ENCODE peak calls at places on chromosomes 3 and 15, in six cellular contexts. One of them, this sample, is unnamed.

GRCh38 chr15:74489518-74490338 is 28.8 kb upstream of the UBL7 start:
- DNase-seq in left ventricle myocardium superior: peak
- DNase-seq in DMS153: no peak
- DNase-seq in AG20443: peak
- DNase-seq in stimulated activated CD4-positive, alpha-beta T cell treated with anti-CD3 and anti-CD28 coated beads, Interleukin-12 subunit alpha, Interleukin-12 subunit beta, amount 100 ng/mL, for 48 hours: peak
- DNase-seq in activated effector memory CD4-positive, alpha-beta T cell treated with anti-CD3 and anti-CD28 coated beads, Interleukin-2, amount 50 U/mL, for 16 hours: peak
- DNase-seq in this sample: no peak

GRCh38 chr3:123658118-123658859 is 73.4 kb upstream of the HACD2 start:
- DNase-seq in DMS153: peak
- DNase-seq in stimulated activated CD4-positive, alpha-beta T cell treated with anti-CD3 and anti-CD28 coated beads, Interleukin-12 subunit alpha, Interleukin-12 subunit beta, amount 100 ng/mL, for 48 hours: no peak
- DNase-seq in AG20443: peak
- DNase-seq in activated effector memory CD4-positive, alpha-beta T cell treated with anti-CD3 and anti-CD28 coated beads, Interleukin-2, amount 50 U/mL, for 16 hours: no peak
- DNase-seq in left ventricle myocardium superior: peak
- DNase-seq in this sample: no peak

GRCh38 chr3:132222868-132223538 is 94.2 kb upstream of the ACP3 start:
- DNase-seq in AG20443: no peak
- DNase-seq in DMS153: peak
- DNase-seq in stimulated activated CD4-positive, alpha-beta T cell treated with anti-CD3 and anti-CD28 coated beads, Interleukin-12 subunit alpha, Interleukin-12 subunit beta, amount 100 ng/mL, for 48 hours: no peak
- DNase-seq in activated effector memory CD4-positive, alpha-beta T cell treated with anti-CD3 and anti-CD28 coated beads, Interleukin-2, amount 50 U/mL, for 16 hours: no peak
- DNase-seq in left ventricle myocardium superior: no peak
- DNase-seq in this sample: no peak

GRCh38 chr3:38382506-38383080 is 36.0 kb downstream of the XYLB start:
- DNase-seq in stimulated activated CD4-positive, alpha-beta T cell treated with anti-CD3 and anti-CD28 coated beads, Interleukin-12 subunit alpha, Interleukin-12 subunit beta, amount 100 ng/mL, for 48 hours: no peak
- DNase-seq in DMS153: no peak
- DNase-seq in left ventricle myocardium superior: no peak
- DNase-seq in AG20443: no peak
- DNase-seq in activated effector memory CD4-positive, alpha-beta T cell treated with anti-CD3 and anti-CD28 coated beads, Interleukin-2, amount 50 U/mL, for 16 hours: no peak
- DNase-seq in this sample: no peak

GRCh38 chr15:41429003-41429890 is 12.4 kb downstream of the RTF1 start:
- DNase-seq in left ventricle myocardium superior: no peak
- DNase-seq in DMS153: no peak
- DNase-seq in stimulated activated CD4-positive, alpha-beta T cell treated with anti-CD3 and anti-CD28 coated beads, Interleukin-12 subunit alpha, Interleukin-12 subunit beta, amount 100 ng/mL, for 48 hours: no peak
- DNase-seq in activated effector memory CD4-positive, alpha-beta T cell treated with anti-CD3 and anti-CD28 coated beads, Interleukin-2, amount 50 U/mL, for 16 hours: peak
- DNase-seq in AG20443: no peak
- DNase-seq in this sample: no peak

GRCh38 chr3:50396502-50396901 is 37.2 kb upstream of the TMEM115 start:
- DNase-seq in DMS153: peak
- DNase-seq in AG20443: no peak
- DNase-seq in stimulated activated CD4-positive, alpha-beta T cell treated with anti-CD3 and anti-CD28 coated beads, Interleukin-12 subunit alpha, Interleukin-12 subunit beta, amount 100 ng/mL, for 48 hours: no peak
- DNase-seq in left ventricle myocardium superior: no peak
- DNase-seq in activated effector memory CD4-positive, alpha-beta T cell treated with anti-CD3 and anti-CD28 coated beads, Interleukin-2, amount 50 U/mL, for 16 hours: no peak
- DNase-seq in this sample: no peak

GRCh38 chr15:87878161-87878560 is 378.4 kb downstream of the NTRK3 start:
- DNase-seq in stimulated activated CD4-positive, alpha-beta T cell treated with anti-CD3 and anti-CD28 coated beads, Interleukin-12 subunit alpha, Interleukin-12 subunit beta, amount 100 ng/mL, for 48 hours: no peak
- DNase-seq in DMS153: no peak
- DNase-seq in left ventricle myocardium superior: no peak
- DNase-seq in AG20443: no peak
- DNase-seq in activated effector memory CD4-positive, alpha-beta T cell treated with anti-CD3 and anti-CD28 coated beads, Interleukin-2, amount 50 U/mL, for 16 hours: no peak
- DNase-seq in this sample: no peak

GRCh38 chr3:112718967-112719366 is 78.0 kb upstream of the CCDC80 start:
- DNase-seq in AG20443: no peak
- DNase-seq in stimulated activated CD4-positive, alpha-beta T cell treated with anti-CD3 and anti-CD28 coated beads, Interleukin-12 subunit alpha, Interleukin-12 subunit beta, amount 100 ng/mL, for 48 hours: no peak
- DNase-seq in activated effector memory CD4-positive, alpha-beta T cell treated with anti-CD3 and anti-CD28 coated beads, Interleukin-2, amount 50 U/mL, for 16 hours: no peak
- DNase-seq in left ventricle myocardium superior: no peak
- DNase-seq in DMS153: no peak
- DNase-seq in this sample: no peak

GRCh38 chr3:33137691-33138090 is 23.9 kb downstream of the CRTAP start:
- DNase-seq in left ventricle myocardium superior: no peak
- DNase-seq in AG20443: no peak
- DNase-seq in activated effector memory CD4-positive, alpha-beta T cell treated with anti-CD3 and anti-CD28 coated beads, Interleukin-2, amount 50 U/mL, for 16 hours: no peak
- DNase-seq in stimulated activated CD4-positive, alpha-beta T cell treated with anti-CD3 and anti-CD28 coated beads, Interleukin-12 subunit alpha, Interleukin-12 subunit beta, amount 100 ng/mL, for 48 hours: no peak
- DNase-seq in DMS153: no peak
- DNase-seq in this sample: no peak

GRCh38 chr3:50664959-50665602 is 9.6 kb upstream of the DOCK3 start:
- DNase-seq in DMS153: no peak
- DNase-seq in stimulated activated CD4-positive, alpha-beta T cell treated with anti-CD3 and anti-CD28 coated beads, Interleukin-12 subunit alpha, Interleukin-12 subunit beta, amount 100 ng/mL, for 48 hours: no peak
- DNase-seq in left ventricle myocardium superior: no peak
- DNase-seq in activated effector memory CD4-positive, alpha-beta T cell treated with anti-CD3 and anti-CD28 coated beads, Interleukin-2, amount 50 U/mL, for 16 hours: peak
- DNase-seq in AG20443: no peak
- DNase-seq in this sample: peak

GRCh38 chr3:190076601-190077444 is 43.9 kb downstream of the P3H2 start:
- DNase-seq in left ventricle myocardium superior: no peak
- DNase-seq in activated effector memory CD4-positive, alpha-beta T cell treated with anti-CD3 and anti-CD28 coated beads, Interleukin-2, amount 50 U/mL, for 16 hours: no peak
- DNase-seq in AG20443: peak
- DNase-seq in stimulated activated CD4-positive, alpha-beta T cell treated with anti-CD3 and anti-CD28 coated beads, Interleukin-12 subunit alpha, Interleukin-12 subunit beta, amount 100 ng/mL, for 48 hours: no peak
- DNase-seq in DMS153: no peak
- DNase-seq in this sample: no peak

GRCh38 chr15:73127302-73127936 is 75.2 kb downstream of the NEO1 start:
- DNase-seq in left ventricle myocardium superior: no peak
- DNase-seq in stimulated activated CD4-positive, alpha-beta T cell treated with anti-CD3 and anti-CD28 coated beads, Interleukin-12 subunit alpha, Interleukin-12 subunit beta, amount 100 ng/mL, for 48 hours: no peak
- DNase-seq in DMS153: no peak
- DNase-seq in activated effector memory CD4-positive, alpha-beta T cell treated with anti-CD3 and anti-CD28 coated beads, Interleukin-2, amount 50 U/mL, for 16 hours: peak
- DNase-seq in AG20443: peak
- DNase-seq in this sample: no peak

GRCh38 chr3:65006300-65006739 is 318.5 kb upstream of the ADAMTS9 start:
- DNase-seq in AG20443: peak
- DNase-seq in left ventricle myocardium superior: no peak
- DNase-seq in DMS153: no peak
- DNase-seq in activated effector memory CD4-positive, alpha-beta T cell treated with anti-CD3 and anti-CD28 coated beads, Interleukin-2, amount 50 U/mL, for 16 hours: no peak
- DNase-seq in stimulated activated CD4-positive, alpha-beta T cell treated with anti-CD3 and anti-CD28 coated beads, Interleukin-12 subunit alpha, Interleukin-12 subunit beta, amount 100 ng/mL, for 48 hours: no peak
- DNase-seq in this sample: no peak

GRCh38 chr3:3356836-3357235 is 177.3 kb upstream of the CRBN start:
- DNase-seq in activated effector memory CD4-positive, alpha-beta T cell treated with anti-CD3 and anti-CD28 coated beads, Interleukin-2, amount 50 U/mL, for 16 hours: no peak
- DNase-seq in AG20443: no peak
- DNase-seq in stimulated activated CD4-positive, alpha-beta T cell treated with anti-CD3 and anti-CD28 coated beads, Interleukin-12 subunit alpha, Interleukin-12 subunit beta, amount 100 ng/mL, for 48 hours: no peak
- DNase-seq in left ventricle myocardium superior: no peak
- DNase-seq in DMS153: no peak
- DNase-seq in this sample: no peak

GRCh38 chr3:50652709-50653108 is 22.0 kb upstream of the DOCK3 start:
- DNase-seq in activated effector memory CD4-positive, alpha-beta T cell treated with anti-CD3 and anti-CD28 coated beads, Interleukin-2, amount 50 U/mL, for 16 hours: peak
- DNase-seq in left ventricle myocardium superior: peak
- DNase-seq in stimulated activated CD4-positive, alpha-beta T cell treated with anti-CD3 and anti-CD28 coated beads, Interleukin-12 subunit alpha, Interleukin-12 subunit beta, amount 100 ng/mL, for 48 hours: peak
- DNase-seq in DMS153: no peak
- DNase-seq in AG20443: no peak
- DNase-seq in this sample: no peak

GRCh38 chr3:32239638-32240550 is 1.4 kb downstream of the CMTM8 start:
- DNase-seq in DMS153: no peak
- DNase-seq in stimulated activated CD4-positive, alpha-beta T cell treated with anti-CD3 and anti-CD28 coated beads, Interleukin-12 subunit alpha, Interleukin-12 subunit beta, amount 100 ng/mL, for 48 hours: no peak
- DNase-seq in AG20443: no peak
- DNase-seq in left ventricle myocardium superior: no peak
- DNase-seq in activated effector memory CD4-positive, alpha-beta T cell treated with anti-CD3 and anti-CD28 coated beads, Interleukin-2, amount 50 U/mL, for 16 hours: peak
- DNase-seq in this sample: no peak

GRCh38 chr15:73318463-73319351 is 50.1 kb downstream of the HCN4 start:
- DNase-seq in activated effector memory CD4-positive, alpha-beta T cell treated with anti-CD3 and anti-CD28 coated beads, Interleukin-2, amount 50 U/mL, for 16 hours: peak
- DNase-seq in stimulated activated CD4-positive, alpha-beta T cell treated with anti-CD3 and anti-CD28 coated beads, Interleukin-12 subunit alpha, Interleukin-12 subunit beta, amount 100 ng/mL, for 48 hours: no peak
- DNase-seq in DMS153: no peak
- DNase-seq in left ventricle myocardium superior: peak
- DNase-seq in AG20443: no peak
- DNase-seq in this sample: peak

GRCh38 chr3:170869645-170870593 is at the start of gene RPL22L1:
- DNase-seq in AG20443: peak
- DNase-seq in DMS153: no peak
- DNase-seq in stimulated activated CD4-positive, alpha-beta T cell treated with anti-CD3 and anti-CD28 coated beads, Interleukin-12 subunit alpha, Interleukin-12 subunit beta, amount 100 ng/mL, for 48 hours: peak
- DNase-seq in activated effector memory CD4-positive, alpha-beta T cell treated with anti-CD3 and anti-CD28 coated beads, Interleukin-2, amount 50 U/mL, for 16 hours: peak
- DNase-seq in left ventricle myocardium superior: peak
- DNase-seq in this sample: peak

GRCh38 chr3:115913069-115913686 is 289.9 kb downstream of the GAP43 start:
- DNase-seq in AG20443: peak
- DNase-seq in activated effector memory CD4-positive, alpha-beta T cell treated with anti-CD3 and anti-CD28 coated beads, Interleukin-2, amount 50 U/mL, for 16 hours: no peak
- DNase-seq in left ventricle myocardium superior: no peak
- DNase-seq in stimulated activated CD4-positive, alpha-beta T cell treated with anti-CD3 and anti-CD28 coated beads, Interleukin-12 subunit alpha, Interleukin-12 subunit beta, amount 100 ng/mL, for 48 hours: no peak
- DNase-seq in DMS153: no peak
- DNase-seq in this sample: no peak

GRCh38 chr3:169813757-169814517 is 1.2 kb upstream of the LRRC34 start:
- DNase-seq in activated effector memory CD4-positive, alpha-beta T cell treated with anti-CD3 and anti-CD28 coated beads, Interleukin-2, amount 50 U/mL, for 16 hours: peak
- DNase-seq in AG20443: no peak
- DNase-seq in left ventricle myocardium superior: peak
- DNase-seq in DMS153: peak
- DNase-seq in stimulated activated CD4-positive, alpha-beta T cell treated with anti-CD3 and anti-CD28 coated beads, Interleukin-12 subunit alpha, Interleukin-12 subunit beta, amount 100 ng/mL, for 48 hours: peak
- DNase-seq in this sample: no peak

GRCh38 chr3:83513011-83513410 is 1445.8 kb upstream of the CADM2 start:
- DNase-seq in activated effector memory CD4-positive, alpha-beta T cell treated with anti-CD3 and anti-CD28 coated beads, Interleukin-2, amount 50 U/mL, for 16 hours: no peak
- DNase-seq in DMS153: no peak
- DNase-seq in AG20443: no peak
- DNase-seq in stimulated activated CD4-positive, alpha-beta T cell treated with anti-CD3 and anti-CD28 coated beads, Interleukin-12 subunit alpha, Interleukin-12 subunit beta, amount 100 ng/mL, for 48 hours: no peak
- DNase-seq in left ventricle myocardium superior: no peak
- DNase-seq in this sample: no peak

GRCh38 chr3:58575986-58576652 is 1.1 kb downstream of the FAM107A start:
- DNase-seq in activated effector memory CD4-positive, alpha-beta T cell treated with anti-CD3 and anti-CD28 coated beads, Interleukin-2, amount 50 U/mL, for 16 hours: no peak
- DNase-seq in left ventricle myocardium superior: no peak
- DNase-seq in AG20443: no peak
- DNase-seq in DMS153: no peak
- DNase-seq in stimulated activated CD4-positive, alpha-beta T cell treated with anti-CD3 and anti-CD28 coated beads, Interleukin-12 subunit alpha, Interleukin-12 subunit beta, amount 100 ng/mL, for 48 hours: no peak
- DNase-seq in this sample: peak

GRCh38 chr3:142660379-142660778 is 63.5 kb upstream of the TRPC1 start:
- DNase-seq in DMS153: no peak
- DNase-seq in left ventricle myocardium superior: no peak
- DNase-seq in AG20443: no peak
- DNase-seq in activated effector memory CD4-positive, alpha-beta T cell treated with anti-CD3 and anti-CD28 coated beads, Interleukin-2, amount 50 U/mL, for 16 hours: no peak
- DNase-seq in stimulated activated CD4-positive, alpha-beta T cell treated with anti-CD3 and anti-CD28 coated beads, Interleukin-12 subunit alpha, Interleukin-12 subunit beta, amount 100 ng/mL, for 48 hours: no peak
- DNase-seq in this sample: no peak

GRCh38 chr15:47384316-47384715 is 333.0 kb upstream of the SEMA6D start:
- DNase-seq in AG20443: peak
- DNase-seq in DMS153: no peak
- DNase-seq in stimulated activated CD4-positive, alpha-beta T cell treated with anti-CD3 and anti-CD28 coated beads, Interleukin-12 subunit alpha, Interleukin-12 subunit beta, amount 100 ng/mL, for 48 hours: no peak
- DNase-seq in activated effector memory CD4-positive, alpha-beta T cell treated with anti-CD3 and anti-CD28 coated beads, Interleukin-2, amount 50 U/mL, for 16 hours: no peak
- DNase-seq in left ventricle myocardium superior: peak
- DNase-seq in this sample: no peak

GRCh38 chr3:39287216-39287858 is 7.5 kb upstream of the CX3CR1 start:
- DNase-seq in DMS153: no peak
- DNase-seq in left ventricle myocardium superior: no peak
- DNase-seq in stimulated activated CD4-positive, alpha-beta T cell treated with anti-CD3 and anti-CD28 coated beads, Interleukin-12 subunit alpha, Interleukin-12 subunit beta, amount 100 ng/mL, for 48 hours: no peak
- DNase-seq in AG20443: no peak
- DNase-seq in activated effector memory CD4-positive, alpha-beta T cell treated with anti-CD3 and anti-CD28 coated beads, Interleukin-2, amount 50 U/mL, for 16 hours: no peak
- DNase-seq in this sample: no peak

GRCh38 chr3:70737656-70738309 is 425.3 kb upstream of the MDFIC2 start:
- DNase-seq in stimulated activated CD4-positive, alpha-beta T cell treated with anti-CD3 and anti-CD28 coated beads, Interleukin-12 subunit alpha, Interleukin-12 subunit beta, amount 100 ng/mL, for 48 hours: no peak
- DNase-seq in activated effector memory CD4-positive, alpha-beta T cell treated with anti-CD3 and anti-CD28 coated beads, Interleukin-2, amount 50 U/mL, for 16 hours: no peak
- DNase-seq in DMS153: peak
- DNase-seq in AG20443: no peak
- DNase-seq in left ventricle myocardium superior: no peak
- DNase-seq in this sample: no peak

GRCh38 chr15:78620839-78621421 is at the start of gene CHRNA3:
- DNase-seq in stimulated activated CD4-positive, alpha-beta T cell treated with anti-CD3 and anti-CD28 coated beads, Interleukin-12 subunit alpha, Interleukin-12 subunit beta, amount 100 ng/mL, for 48 hours: no peak
- DNase-seq in DMS153: no peak
- DNase-seq in activated effector memory CD4-positive, alpha-beta T cell treated with anti-CD3 and anti-CD28 coated beads, Interleukin-2, amount 50 U/mL, for 16 hours: no peak
- DNase-seq in left ventricle myocardium superior: no peak
- DNase-seq in AG20443: no peak
- DNase-seq in this sample: peak

GRCh38 chr3:25235033-25235432 is 193.0 kb upstream of the RARB start:
- DNase-seq in AG20443: no peak
- DNase-seq in stimulated activated CD4-positive, alpha-beta T cell treated with anti-CD3 and anti-CD28 coated beads, Interleukin-12 subunit alpha, Interleukin-12 subunit beta, amount 100 ng/mL, for 48 hours: no peak
- DNase-seq in DMS153: no peak
- DNase-seq in left ventricle myocardium superior: no peak
- DNase-seq in activated effector memory CD4-positive, alpha-beta T cell treated with anti-CD3 and anti-CD28 coated beads, Interleukin-2, amount 50 U/mL, for 16 hours: no peak
- DNase-seq in this sample: no peak

GRCh38 chr15:46312133-46312740 is 677.4 kb downstream of the SQOR start:
- DNase-seq in left ventricle myocardium superior: peak
- DNase-seq in AG20443: peak
- DNase-seq in activated effector memory CD4-positive, alpha-beta T cell treated with anti-CD3 and anti-CD28 coated beads, Interleukin-2, amount 50 U/mL, for 16 hours: peak
- DNase-seq in stimulated activated CD4-positive, alpha-beta T cell treated with anti-CD3 and anti-CD28 coated beads, Interleukin-12 subunit alpha, Interleukin-12 subunit beta, amount 100 ng/mL, for 48 hours: peak
- DNase-seq in DMS153: peak
- DNase-seq in this sample: no peak

GRCh38 chr3:152519376-152519775 is 250.6 kb downstream of the MBNL1 start:
- DNase-seq in AG20443: no peak
- DNase-seq in left ventricle myocardium superior: no peak
- DNase-seq in stimulated activated CD4-positive, alpha-beta T cell treated with anti-CD3 and anti-CD28 coated beads, Interleukin-12 subunit alpha, Interleukin-12 subunit beta, amount 100 ng/mL, for 48 hours: no peak
- DNase-seq in activated effector memory CD4-positive, alpha-beta T cell treated with anti-CD3 and anti-CD28 coated beads, Interleukin-2, amount 50 U/mL, for 16 hours: no peak
- DNase-seq in DMS153: no peak
- DNase-seq in this sample: no peak